ENCODE peak calls at places on chromosomes 12 and 14, in ten cellular contexts. One of them, this sample, is unnamed.

GRCh38 chr14:63423889-63424288 is 105.2 kb upstream of the GPHB5 start:
- DNase-seq in cardiac fibroblast: no peak
- DNase-seq in fibroblast of the aortic adventitia: no peak
- DNase-seq in cardiac muscle cell: no peak
- DNase-seq in fibroblast of mammary gland: no peak
- DNase-seq in thyroid gland: no peak
- DNase-seq in esophagus squamous epithelium: no peak
- DNase-seq in mammary epithelial cell: no peak
- DNase-seq in AG04449: no peak
- DNase-seq in GM23338: no peak
- DNase-seq in this sample: no peak

GRCh38 chr14:95311752-95312151 is 8.0 kb downstream of the CLMN start:
- DNase-seq in GM23338: no peak
- DNase-seq in mammary epithelial cell: no peak
- DNase-seq in fibroblast of the aortic adventitia: no peak
- DNase-seq in cardiac muscle cell: peak; percentile 16
- DNase-seq in fibroblast of mammary gland: peak; percentile 54
- DNase-seq in cardiac fibroblast: no peak
- DNase-seq in esophagus squamous epithelium: no peak
- DNase-seq in thyroid gland: no peak
- DNase-seq in AG04449: no peak
- DNase-seq in this sample: peak; percentile 33

GRCh38 chr12:14691560-14691959 is 4.8 kb downstream of the GUCY2C start:
- DNase-seq in mammary epithelial cell: no peak
- DNase-seq in cardiac muscle cell: no peak
- DNase-seq in fibroblast of the aortic adventitia: no peak
- DNase-seq in GM23338: no peak
- DNase-seq in thyroid gland: peak; percentile 33
- DNase-seq in esophagus squamous epithelium: peak; percentile 2
- DNase-seq in cardiac fibroblast: no peak
- DNase-seq in fibroblast of mammary gland: peak; percentile 3
- DNase-seq in AG04449: no peak
- DNase-seq in this sample: no peak

GRCh38 chr14:28102814-28103213 is 663.8 kb upstream of the FOXG1 start:
- DNase-seq in esophagus squamous epithelium: no peak
- DNase-seq in cardiac fibroblast: no peak
- DNase-seq in thyroid gland: no peak
- DNase-seq in AG04449: no peak
- DNase-seq in cardiac muscle cell: no peak
- DNase-seq in GM23338: no peak
- DNase-seq in fibroblast of mammary gland: peak; percentile 39
- DNase-seq in mammary epithelial cell: peak; percentile 0
- DNase-seq in fibroblast of the aortic adventitia: peak; percentile 18
- DNase-seq in this sample: peak; percentile 28

GRCh38 chr12:88393017-88393767 is 187.1 kb downstream of the KITLG start:
- DNase-seq in mammary epithelial cell: peak; percentile 56
- DNase-seq in GM23338: peak; percentile 79
- DNase-seq in thyroid gland: no peak
- DNase-seq in esophagus squamous epithelium: no peak
- DNase-seq in cardiac muscle cell: peak; percentile 57
- DNase-seq in fibroblast of the aortic adventitia: no peak
- DNase-seq in fibroblast of mammary gland: peak; percentile 61
- DNase-seq in AG04449: no peak
- DNase-seq in cardiac fibroblast: peak; percentile 43
- DNase-seq in this sample: peak; percentile 57

GRCh38 chr14:99196310-99196650 is 75.7 kb downstream of the BCL11B start:
- DNase-seq in GM23338: no peak
- DNase-seq in mammary epithelial cell: no peak
- DNase-seq in cardiac muscle cell: no peak
- DNase-seq in fibroblast of the aortic adventitia: no peak
- DNase-seq in AG04449: no peak
- DNase-seq in fibroblast of mammary gland: no peak
- DNase-seq in cardiac fibroblast: no peak
- DNase-seq in thyroid gland: no peak
- DNase-seq in esophagus squamous epithelium: no peak
- DNase-seq in this sample: no peak

GRCh38 chr12:2739069-2739468 is 55.7 kb upstream of the FKBP4 start:
- DNase-seq in AG04449: no peak
- DNase-seq in cardiac muscle cell: no peak
- DNase-seq in thyroid gland: no peak
- DNase-seq in cardiac fibroblast: no peak
- DNase-seq in mammary epithelial cell: no peak
- DNase-seq in esophagus squamous epithelium: no peak
- DNase-seq in fibroblast of mammary gland: no peak
- DNase-seq in GM23338: no peak
- DNase-seq in fibroblast of the aortic adventitia: no peak
- DNase-seq in this sample: no peak

GRCh38 chr12:130013771-130014484 is 110.1 kb upstream of the TMEM132D start:
- DNase-seq in AG04449: no peak
- DNase-seq in GM23338: peak; percentile 81
- DNase-seq in cardiac fibroblast: peak; percentile 14
- DNase-seq in mammary epithelial cell: peak; percentile 11
- DNase-seq in fibroblast of mammary gland: peak; percentile 25
- DNase-seq in esophagus squamous epithelium: no peak
- DNase-seq in cardiac muscle cell: peak; percentile 13
- DNase-seq in fibroblast of the aortic adventitia: no peak
- DNase-seq in thyroid gland: peak; percentile 39
- DNase-seq in this sample: peak; percentile 57

GRCh38 chr14:55349565-55349964 is 62.1 kb downstream of the ATG14 start:
- DNase-seq in AG04449: no peak
- DNase-seq in fibroblast of the aortic adventitia: no peak
- DNase-seq in esophagus squamous epithelium: no peak
- DNase-seq in cardiac fibroblast: no peak
- DNase-seq in GM23338: no peak
- DNase-seq in cardiac muscle cell: no peak
- DNase-seq in fibroblast of mammary gland: no peak
- DNase-seq in mammary epithelial cell: no peak
- DNase-seq in thyroid gland: peak; percentile 95
- DNase-seq in this sample: no peak

GRCh38 chr14:55348766-55349453 is 62.7 kb downstream of the ATG14 start:
- DNase-seq in cardiac muscle cell: no peak
- DNase-seq in mammary epithelial cell: peak; percentile 70
- DNase-seq in fibroblast of mammary gland: no peak
- DNase-seq in fibroblast of the aortic adventitia: no peak
- DNase-seq in AG04449: no peak
- DNase-seq in esophagus squamous epithelium: no peak
- DNase-seq in GM23338: no peak
- DNase-seq in thyroid gland: no peak
- DNase-seq in cardiac fibroblast: no peak
- DNase-seq in this sample: no peak

GRCh38 chr14:55351111-55351510 is 60.5 kb downstream of the ATG14 start:
- DNase-seq in fibroblast of mammary gland: no peak
- DNase-seq in mammary epithelial cell: no peak
- DNase-seq in esophagus squamous epithelium: no peak
- DNase-seq in cardiac muscle cell: no peak
- DNase-seq in cardiac fibroblast: no peak
- DNase-seq in thyroid gland: peak; percentile 40
- DNase-seq in fibroblast of the aortic adventitia: no peak
- DNase-seq in AG04449: no peak
- DNase-seq in GM23338: no peak
- DNase-seq in this sample: no peak

GRCh38 chr14:55352201-55352600 is 59.4 kb downstream of the ATG14 start:
- DNase-seq in AG04449: no peak
- DNase-seq in GM23338: no peak
- DNase-seq in cardiac muscle cell: no peak
- DNase-seq in esophagus squamous epithelium: no peak
- DNase-seq in thyroid gland: no peak
- DNase-seq in cardiac fibroblast: no peak
- DNase-seq in fibroblast of the aortic adventitia: no peak
- DNase-seq in fibroblast of mammary gland: no peak
- DNase-seq in mammary epithelial cell: no peak
- DNase-seq in this sample: no peak

DNA sequence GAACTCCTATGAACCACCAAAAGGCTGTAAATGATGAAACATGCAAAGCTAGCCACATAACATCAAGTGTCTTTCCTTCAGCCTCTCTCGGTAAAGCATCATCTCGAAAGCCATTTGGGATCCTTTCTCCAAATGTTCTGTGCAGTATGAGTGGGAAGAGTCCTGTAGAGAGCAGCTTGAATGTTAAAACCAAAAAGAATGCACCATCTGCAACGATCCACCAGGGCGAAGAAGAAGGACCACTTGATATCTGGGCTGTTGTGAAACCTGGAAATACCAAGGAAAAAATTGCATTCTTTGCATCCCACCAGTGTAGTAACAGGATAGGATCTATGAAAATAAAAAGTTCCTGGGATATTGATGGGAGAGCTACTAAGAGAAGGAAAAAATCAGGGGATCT is 61.2 kb downstream of the ATG14 start:
- DNase-seq in mammary epithelial cell: no peak
- DNase-seq in cardiac fibroblast: no peak
- DNase-seq in AG04449: no peak
- DNase-seq in GM23338: peak; percentile 25
- DNase-seq in fibroblast of the aortic adventitia: no peak
- DNase-seq in thyroid gland: no peak
- DNase-seq in fibroblast of mammary gland: no peak
- DNase-seq in esophagus squamous epithelium: no peak
- DNase-seq in cardiac muscle cell: no peak
- DNase-seq in this sample: no peak
- TF ChIP-seq CTCF in mammary epithelial cell: no peak
- TF ChIP-seq CTCF in cardiac fibroblast: no peak
- TF ChIP-seq CTCF in AG04449: no peak
- TF ChIP-seq CTCF in GM23338: peak; percentile 26
- TF ChIP-seq CTCF in fibroblast of the aortic adventitia: no peak
- TF ChIP-seq CTCF in thyroid gland: no peak
- TF ChIP-seq CTCF in fibroblast of mammary gland: no peak
- TF ChIP-seq CTCF in esophagus squamous epithelium: no peak
- TF ChIP-seq CTCF in cardiac muscle cell: no peak
- TF ChIP-seq CTCF in this sample: no peak

GRCh38 chr12:69007858-69008314 is 74.9 kb upstream of the CPM start:
- DNase-seq in esophagus squamous epithelium: no peak
- DNase-seq in fibroblast of the aortic adventitia: no peak
- DNase-seq in fibroblast of mammary gland: no peak
- DNase-seq in AG04449: no peak
- DNase-seq in cardiac fibroblast: no peak
- DNase-seq in GM23338: no peak
- DNase-seq in mammary epithelial cell: peak; percentile 5
- DNase-seq in thyroid gland: no peak
- DNase-seq in cardiac muscle cell: no peak
- DNase-seq in this sample: peak; percentile 65
- TF ChIP-seq CTCF in esophagus squamous epithelium: no peak
- TF ChIP-seq CTCF in fibroblast of the aortic adventitia: no peak
- TF ChIP-seq CTCF in fibroblast of mammary gland: no peak
- TF ChIP-seq CTCF in AG04449: no peak
- TF ChIP-seq CTCF in cardiac fibroblast: no peak
- TF ChIP-seq CTCF in GM23338: no peak
- TF ChIP-seq CTCF in mammary epithelial cell: no peak
- TF ChIP-seq CTCF in thyroid gland: no peak
- TF ChIP-seq CTCF in cardiac muscle cell: no peak
- TF ChIP-seq CTCF in this sample: no peak

GRCh38 chr14:74979029-74979428 is 23.6 kb upstream of the PGF start:
- DNase-seq in cardiac fibroblast: no peak
- DNase-seq in AG04449: no peak
- DNase-seq in thyroid gland: no peak
- DNase-seq in GM23338: no peak
- DNase-seq in cardiac muscle cell: no peak
- DNase-seq in mammary epithelial cell: no peak
- DNase-seq in esophagus squamous epithelium: no peak
- DNase-seq in fibroblast of mammary gland: no peak
- DNase-seq in fibroblast of the aortic adventitia: no peak
- DNase-seq in this sample: no peak

GRCh38 chr14:74980398-74980745 is 22.3 kb upstream of the EIF2B2 start:
- DNase-seq in fibroblast of the aortic adventitia: no peak
- DNase-seq in esophagus squamous epithelium: no peak
- DNase-seq in fibroblast of mammary gland: no peak
- DNase-seq in mammary epithelial cell: no peak
- DNase-seq in GM23338: no peak
- DNase-seq in AG04449: no peak
- DNase-seq in cardiac muscle cell: no peak
- DNase-seq in thyroid gland: no peak
- DNase-seq in cardiac fibroblast: peak; percentile 20
- DNase-seq in this sample: no peak

GRCh38 chr14:74980746-74981661 is 21.7 kb upstream of the EIF2B2 start:
- DNase-seq in cardiac muscle cell: peak; percentile 70
- DNase-seq in GM23338: peak; percentile 64
- DNase-seq in mammary epithelial cell: no peak
- DNase-seq in fibroblast of the aortic adventitia: peak; percentile 40
- DNase-seq in esophagus squamous epithelium: no peak
- DNase-seq in cardiac fibroblast: peak; percentile 70
- DNase-seq in fibroblast of mammary gland: peak; percentile 22
- DNase-seq in AG04449: no peak
- DNase-seq in thyroid gland: no peak
- DNase-seq in this sample: peak; percentile 60

GRCh38 chr14:74978416-74978947 is 23.1 kb upstream of the PGF start:
- DNase-seq in GM23338: no peak
- DNase-seq in fibroblast of the aortic adventitia: no peak
- DNase-seq in esophagus squamous epithelium: no peak
- DNase-seq in thyroid gland: no peak
- DNase-seq in fibroblast of mammary gland: no peak
- DNase-seq in cardiac muscle cell: no peak
- DNase-seq in AG04449: no peak
- DNase-seq in mammary epithelial cell: peak; percentile 40
- DNase-seq in cardiac fibroblast: no peak
- DNase-seq in this sample: peak; percentile 29

DNA sequence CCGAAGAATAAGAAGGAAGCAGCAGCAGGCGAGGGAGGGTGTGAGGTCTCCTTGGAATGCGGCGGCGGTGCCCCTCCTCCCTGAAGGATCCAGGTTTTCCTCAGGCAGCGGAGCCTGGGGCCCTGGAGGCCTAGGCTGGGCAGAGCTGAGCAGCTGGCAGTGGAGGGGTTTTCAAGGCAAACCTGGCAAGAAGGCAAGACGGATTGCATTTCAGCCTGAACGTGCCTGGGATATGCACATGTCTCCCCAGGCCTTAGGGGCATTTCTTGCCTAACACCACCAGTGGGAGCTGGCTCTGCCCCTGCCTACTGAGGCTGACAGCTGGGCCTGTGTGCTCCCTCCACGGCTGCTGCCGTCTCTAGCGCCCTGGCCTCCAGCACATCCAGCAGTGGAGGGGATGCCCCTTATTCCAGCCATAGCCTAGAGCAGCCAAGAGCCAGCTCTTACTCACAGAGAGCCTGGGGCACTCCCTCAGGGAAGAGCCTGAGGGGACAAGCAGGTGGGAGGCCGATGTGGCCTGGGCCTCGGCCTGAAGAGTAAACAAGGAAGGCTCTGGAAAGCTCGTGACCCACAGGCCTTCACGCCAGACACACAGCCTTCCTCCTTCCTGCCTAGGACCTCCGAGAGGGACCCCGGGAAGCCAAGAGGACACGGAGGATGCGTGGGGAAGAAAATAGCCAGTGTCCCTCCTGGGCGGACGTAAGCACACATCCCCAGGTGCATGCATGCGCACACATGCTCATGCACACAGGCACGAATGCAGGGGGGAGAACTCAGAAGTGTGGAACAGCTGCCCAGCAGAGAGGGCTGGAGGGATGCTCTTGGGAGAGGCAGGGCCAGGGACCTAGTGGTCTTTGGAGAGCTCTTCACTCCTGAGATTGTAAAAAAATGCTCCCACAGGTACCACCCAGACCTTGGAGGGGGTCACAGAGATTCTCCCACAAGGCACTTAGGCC is 23.0 kb upstream of the EIF2B2 start:
- DNase-seq in AG04449: no peak
- DNase-seq in mammary epithelial cell: no peak
- DNase-seq in fibroblast of the aortic adventitia: peak; percentile 33
- DNase-seq in cardiac fibroblast: peak; percentile 73
- DNase-seq in fibroblast of mammary gland: no peak
- DNase-seq in cardiac muscle cell: peak; percentile 47
- DNase-seq in GM23338: peak; percentile 71
- DNase-seq in esophagus squamous epithelium: no peak
- DNase-seq in thyroid gland: no peak
- DNase-seq in this sample: peak; percentile 77
- TF ChIP-seq CTCF in AG04449: peak; percentile 17
- TF ChIP-seq CTCF in mammary epithelial cell: peak; percentile 26
- TF ChIP-seq CTCF in fibroblast of the aortic adventitia: no peak
- TF ChIP-seq CTCF in cardiac fibroblast: peak; percentile 5
- TF ChIP-seq CTCF in fibroblast of mammary gland: no peak
- TF ChIP-seq CTCF in cardiac muscle cell: peak; percentile 10
- TF ChIP-seq CTCF in GM23338: no peak
- TF ChIP-seq CTCF in esophagus squamous epithelium: no peak
- TF ChIP-seq CTCF in thyroid gland: no peak
- TF ChIP-seq CTCF in this sample: no peak

GRCh38 chr12:124241776-124242528 is 52.9 kb upstream of the RFLNA start:
- DNase-seq in cardiac fibroblast: no peak
- DNase-seq in thyroid gland: no peak
- DNase-seq in mammary epithelial cell: no peak
- DNase-seq in fibroblast of the aortic adventitia: no peak
- DNase-seq in fibroblast of mammary gland: no peak
- DNase-seq in AG04449: no peak
- DNase-seq in GM23338: peak; percentile 24
- DNase-seq in esophagus squamous epithelium: no peak
- DNase-seq in cardiac muscle cell: no peak
- DNase-seq in this sample: no peak

GRCh38 chr12:124243936-124244335 is 51.0 kb upstream of the RFLNA start:
- DNase-seq in esophagus squamous epithelium: no peak
- DNase-seq in cardiac fibroblast: no peak
- DNase-seq in AG04449: no peak
- DNase-seq in fibroblast of mammary gland: no peak
- DNase-seq in fibroblast of the aortic adventitia: no peak
- DNase-seq in thyroid gland: no peak
- DNase-seq in mammary epithelial cell: no peak
- DNase-seq in GM23338: no peak
- DNase-seq in cardiac muscle cell: no peak
- DNase-seq in this sample: no peak

GRCh38 chr12:124238886-124239285 is 56.0 kb upstream of the RFLNA start:
- DNase-seq in esophagus squamous epithelium: no peak
- DNase-seq in AG04449: no peak
- DNase-seq in mammary epithelial cell: no peak
- DNase-seq in cardiac fibroblast: no peak
- DNase-seq in GM23338: no peak
- DNase-seq in fibroblast of mammary gland: no peak
- DNase-seq in thyroid gland: no peak
- DNase-seq in fibroblast of the aortic adventitia: no peak
- DNase-seq in cardiac muscle cell: no peak
- DNase-seq in this sample: no peak

GRCh38 chr12:124240493-124240892 is 54.4 kb upstream of the RFLNA start:
- DNase-seq in cardiac muscle cell: peak; percentile 34
- DNase-seq in thyroid gland: no peak
- DNase-seq in cardiac fibroblast: no peak
- DNase-seq in GM23338: peak; percentile 66
- DNase-seq in fibroblast of the aortic adventitia: no peak
- DNase-seq in esophagus squamous epithelium: no peak
- DNase-seq in AG04449: no peak
- DNase-seq in mammary epithelial cell: peak; percentile 15
- DNase-seq in fibroblast of mammary gland: peak; percentile 15
- DNase-seq in this sample: peak; percentile 1

GRCh38 chr12:124242529-124243065 is 52.3 kb upstream of the RFLNA start:
- DNase-seq in mammary epithelial cell: no peak
- DNase-seq in cardiac muscle cell: no peak
- DNase-seq in AG04449: no peak
- DNase-seq in cardiac fibroblast: no peak
- DNase-seq in fibroblast of the aortic adventitia: no peak
- DNase-seq in fibroblast of mammary gland: no peak
- DNase-seq in GM23338: no peak
- DNase-seq in esophagus squamous epithelium: no peak
- DNase-seq in thyroid gland: no peak
- DNase-seq in this sample: no peak
- TF ChIP-seq CTCF in mammary epithelial cell: no peak
- TF ChIP-seq CTCF in cardiac muscle cell: no peak
- TF ChIP-seq CTCF in AG04449: no peak
- TF ChIP-seq CTCF in cardiac fibroblast: no peak
- TF ChIP-seq CTCF in fibroblast of the aortic adventitia: no peak
- TF ChIP-seq CTCF in fibroblast of mammary gland: no peak
- TF ChIP-seq CTCF in GM23338: no peak
- TF ChIP-seq CTCF in esophagus squamous epithelium: no peak
- TF ChIP-seq CTCF in thyroid gland: no peak
- TF ChIP-seq CTCF in this sample: no peak

This sample was measured in MCF 10A.